ENCODE peak calls at places on chromosomes 13 and 19, in eight cellular contexts. W is A673, N is RWPE1, E is GM12865, O is ascending aorta, Y is sigmoid colon, H is ecto neural progenitor cell, Z is HS-27A. T is an unnamed sample.

GRCh38 chr19:37997911-37998344 is 90.9 kb downstream of the SIPA1L3 start:
- DNase-seq in H (no peak), O (no peak), Z (peak), E (no peak), N (peak), W (peak), Y (no peak), T (peak)

GRCh38 chr13:45325806-45326205 is 15.2 kb downstream of the TPT1 start:
- DNase-seq in N (peak), O (peak), W (no peak), Z (no peak), H (no peak), Y (no peak), E (no peak), T (peak)

GRCh38 chr19:9308091-9308490 is 1.5 kb downstream of the ZNF699 start:
- DNase-seq in E (no peak), Y (no peak), H (no peak), N (no peak), W (no peak), Z (no peak), O (no peak), T (no peak)

GRCh38 chr13:34772881-34773280 is 169.2 kb upstream of the NBEA start:
- DNase-seq in Z (no peak), E (no peak), H (no peak), W (no peak), Y (no peak), O (no peak), N (no peak), T (no peak)

GRCh38 chr19:15836345-15836594 is 20.8 kb upstream of the OR10H1 start:
- DNase-seq in Y (no peak), H (no peak), Z (no peak), W (no peak), N (peak), O (no peak), E (no peak), T (no peak)

GRCh38 chr19:29806098-29806866 is 5.5 kb upstream of the CCNE1 start:
- DNase-seq in O (no peak), E (peak), N (no peak), Z (no peak), Y (peak), W (peak), H (peak), T (peak)

GRCh38 chr19:56692496-56692895 is 20.9 kb upstream of the ZNF835 start:
- DNase-seq in N (no peak), Z (no peak), O (no peak), H (no peak), W (peak), Y (no peak), E (no peak), T (no peak)

GRCh38 chr13:98365291-98365690 is 188.2 kb upstream of the RNF113B start:
- DNase-seq in O (no peak), Y (no peak), H (no peak), E (no peak), W (no peak), Z (no peak), N (no peak), T (no peak)

GRCh38 chr19:46714523-46715106 is 2.3 kb downstream of the PRKD2 start:
- DNase-seq in W (no peak), N (no peak), Z (no peak), O (no peak), H (peak), Y (no peak), E (peak), T (no peak)

GRCh38 chr19:3670796-3671679 is 29.2 kb downstream of the PIP5K1C start:
- DNase-seq in E (peak), O (peak), H (no peak), N (no peak), W (no peak), Z (no peak), Y (peak), T (no peak)

GRCh38 chr13:42076309-42076713 is 27.9 kb downstream of the DGKH start:
- DNase-seq in O (no peak), N (peak), E (no peak), W (no peak), Y (no peak), Z (no peak), H (no peak), T (no peak)

GRCh38 chr13:24459234-24459633 is 53.3 kb downstream of the PARP4 start:
- DNase-seq in W (peak), Y (no peak), H (no peak), E (peak), O (no peak), N (no peak), Z (no peak), T (no peak)

GRCh38 chr19:10871711-10872550 is 578 bp downstream of the CARM1 start:
- DNase-seq in Z (no peak), H (peak), W (peak), N (no peak), E (peak), O (no peak), Y (peak), T (peak)

GRCh38 chr13:48562296-48563066 is 29.6 kb upstream of the RCBTB2 start:
- DNase-seq in W (no peak), O (no peak), Z (no peak), N (no peak), E (peak), Y (no peak), H (no peak), T (peak)

GRCh38 chr13:113220141-113220598 is 10.8 kb downstream of the CUL4A start:
- DNase-seq in Z (no peak), W (no peak), N (no peak), Y (no peak), E (no peak), H (no peak), O (no peak), T (no peak)

GRCh38 chr19:1269065-1269477 is at the start of gene CIRBP:
- DNase-seq in E (peak), Y (peak), W (peak), N (peak), Z (peak), O (peak), H (peak), T (peak)

GRCh38 chr19:55441692-55442321 is 1.3 kb downstream of the SHISA7 start:
- DNase-seq in E (no peak), H (no peak), W (no peak), N (no peak), O (no peak), Y (no peak), Z (no peak), T (no peak)

GRCh38 chr13:100530645-100531044 is 57.9 kb downstream of the GGACT start:
- DNase-seq in Y (peak), W (no peak), O (no peak), Z (no peak), E (no peak), H (peak), N (no peak), T (no peak)

GRCh38 chr19:1856698-1857603 is 6.4 kb downstream of the KLF16 start:
- DNase-seq in H (peak), N (peak), Y (peak), W (no peak), E (peak), Z (no peak), O (no peak), T (peak)

GRCh38 chr19:54179921-54180452 is 7.0 kb upstream of the TMC4 start:
- DNase-seq in Z (no peak), W (peak), Y (no peak), H (peak), O (no peak), E (no peak), N (no peak), T (no peak)

GRCh38 chr13:25286308-25286968 is 850 bp downstream of the MTMR6 start:
- DNase-seq in Y (no peak), W (peak), O (no peak), E (peak), N (peak), Z (no peak), H (no peak), T (peak)

GRCh38 chr19:55661826-55662225 is 7.0 kb downstream of the U2AF2 start:
- DNase-seq in Y (no peak), H (no peak), N (no peak), E (no peak), Z (no peak), W (no peak), O (no peak), T (no peak)

GRCh38 chr13:100156786-100157185 is 67.9 kb downstream of the PCCA start:
- DNase-seq in O (no peak), E (no peak), W (no peak), N (peak), Y (no peak), H (no peak), Z (no peak), T (peak)

GRCh38 chr13:27794075-27794691 is 1.9 kb downstream of the GSX1 start:
- DNase-seq in Y (no peak), W (no peak), N (no peak), Z (no peak), E (no peak), O (no peak), H (no peak), T (no peak)

GRCh38 chr19:55585658-55586339 is 5.2 kb upstream of the ZNF579 start:
- DNase-seq in Z (no peak), E (no peak), O (no peak), H (peak), Y (peak), W (peak), N (no peak), T (peak)

GRCh38 chr19:35155441-35155840 is 906 bp downstream of the FXYD5 start:
- DNase-seq in W (no peak), O (no peak), E (peak), H (no peak), N (no peak), Y (no peak), Z (no peak), T (no peak)

GRCh38 chr19:41447732-41448332 is 4.9 kb downstream of the ERICH4 start:
- DNase-seq in E (no peak), W (no peak), Z (no peak), Y (no peak), H (no peak), N (no peak), O (no peak), T (no peak)

GRCh38 chr19:7917292-7918061 is 2.7 kb upstream of the SNAPC2 start:
- DNase-seq in H (peak), Y (no peak), Z (no peak), E (peak), W (peak), N (no peak), O (no peak), T (peak)

GRCh38 chr13:50344717-50345116 is 329.5 kb downstream of the KCNRG start:
- DNase-seq in Z (no peak), N (no peak), E (no peak), H (no peak), Y (no peak), O (no peak), W (no peak), T (no peak)

GRCh38 chr13:59269476-59269875 is 894.3 kb downstream of the DIAPH3 start:
- DNase-seq in N (peak), Y (no peak), W (no peak), E (no peak), Z (peak), O (no peak), H (no peak), T (no peak)

GRCh38 chr19:50475736-50476223 is 527 bp upstream of the EMC10 start:
- DNase-seq in H (no peak), Z (no peak), E (no peak), N (no peak), Y (no peak), W (no peak), O (no peak), T (no peak)

GRCh38 chr13:104954210-104954609 is 1581.3 kb downstream of the EFNB2 start:
- DNase-seq in N (no peak), Y (no peak), Z (no peak), H (no peak), E (no peak), W (no peak), O (no peak), T (no peak)